ENCODE peak calls at places on chromosomes 7 and 10, in seven cellular contexts. G is trophoblast cell, I is OCI-LY7, L is H9, M is fibroblast of lung, H is hepatocyte, O is mammary epithelial cell. Q is an unnamed sample.

GRCh38 chr10:95818663-95819062 is 62.7 kb downstream of the ENTPD1 start:
- DNase-seq in I (no peak), L (no peak), O (peak), M (peak), G (no peak), H (no peak), Q (peak)

GRCh38 chr7:85021090-85021704 is 165.7 kb downstream of the SEMA3D start:
- DNase-seq in O (no peak), G (no peak), I (no peak), M (no peak), L (no peak), H (peak), Q (no peak)

GRCh38 chr10:95571390-95571789 is 10.2 kb upstream of the SORBS1 start:
- DNase-seq in G (no peak), O (no peak), I (no peak), M (no peak), H (no peak), L (no peak), Q (no peak)

GRCh38 chr10:78070726-78071125 is 37.1 kb downstream of the RPS24 start:
- DNase-seq in L (no peak), H (no peak), G (no peak), O (no peak), I (no peak), M (no peak), Q (no peak)

GRCh38 chr10:49134327-49134726 is 506 bp upstream of the FAM170B start:
- DNase-seq in O (no peak), M (no peak), H (no peak), G (no peak), L (peak), I (peak), Q (no peak)

GRCh38 chr7:88278881-88279280 is 27.8 kb downstream of the STEAP4 start:
- DNase-seq in I (no peak), L (no peak), M (peak), O (peak), H (no peak), G (peak), Q (no peak)

GRCh38 chr10:30639946-30640786 is 10.6 kb upstream of the LYZL2 start:
- DNase-seq in G (no peak), M (peak), O (peak), I (peak), H (peak), L (no peak), Q (peak)

GRCh38 chr10:124093076-124093773 is at the start of gene CHST15:
- DNase-seq in G (no peak), O (peak), M (peak), I (peak), L (peak), H (peak), Q (peak)

GRCh38 chr7:52940511-52940910 is 94.9 kb upstream of the POM121L12 start:
- DNase-seq in M (peak), L (no peak), I (no peak), O (no peak), H (no peak), G (no peak), Q (no peak)

GRCh38 chr10:128884061-128884425 is 583.0 kb upstream of the MGMT start:
- DNase-seq in H (no peak), I (no peak), O (no peak), L (no peak), M (no peak), G (no peak), Q (no peak)

GRCh38 chr7:112510032-112510742 is 29.4 kb downstream of the LSMEM1 start:
- DNase-seq in L (no peak), O (peak), M (peak), G (peak), H (no peak), I (no peak), Q (peak)

GRCh38 chr7:158657189-158657746 is 47.3 kb downstream of the NCAPG2 start:
- DNase-seq in H (no peak), M (no peak), O (no peak), G (no peak), L (no peak), I (peak), Q (no peak)

GRCh38 chr10:89262331-89263020 is 10.9 kb upstream of the LIPA start:
- DNase-seq in M (peak), I (no peak), G (peak), L (no peak), H (peak), O (peak), Q (no peak)

GRCh38 chr10:60175418-60175817 is 214.3 kb downstream of the ANK3 start:
- DNase-seq in H (peak), L (no peak), G (no peak), M (peak), I (no peak), O (no peak), Q (no peak)

GRCh38 chr7:40474790-40475680 is 340.2 kb downstream of the SUGCT start:
- DNase-seq in O (no peak), H (no peak), G (no peak), L (no peak), I (no peak), M (no peak), Q (no peak)

GRCh38 chr7:114789942-114790341 is 132.0 kb upstream of the MDFIC start:
- DNase-seq in M (peak), I (no peak), G (no peak), O (peak), H (no peak), L (no peak), Q (peak)

GRCh38 chr7:142413280-142414000 is 155.6 kb upstream of the PRSS58 start:
- DNase-seq in L (no peak), G (no peak), M (no peak), I (no peak), H (no peak), O (peak), Q (no peak)

GRCh38 chr7:38889872-38890432 is 19.0 kb downstream of the VPS41 start:
- DNase-seq in M (no peak), I (no peak), O (no peak), L (no peak), G (no peak), H (no peak), Q (no peak)

GRCh38 chr7:15725036-15725435 is 38.6 kb upstream of the MEOX2 start:
- DNase-seq in O (no peak), L (no peak), H (no peak), I (no peak), M (no peak), G (no peak), Q (no peak)

GRCh38 chr10:116371737-116372136 is 47.5 kb downstream of the CCDC172 start:
- DNase-seq in G (no peak), I (no peak), M (no peak), O (no peak), H (no peak), L (no peak), Q (no peak)

GRCh38 chr10:67520924-67521520 is 175.0 kb downstream of the CTNNA3 start:
- DNase-seq in I (peak), G (peak), L (peak), H (peak), O (peak), M (peak), Q (peak)

GRCh38 chr7:44853391-44853790 is 5.5 kb upstream of the H2AZ2 start:
- DNase-seq in M (no peak), I (no peak), G (peak), O (peak), L (no peak), H (no peak), Q (no peak)

GRCh38 chr7:125338110-125338509 is 408.5 kb upstream of the POT1 start:
- DNase-seq in O (no peak), L (no peak), M (no peak), I (no peak), G (no peak), H (no peak), Q (no peak)

GRCh38 chr7:5491251-5492044 is 67.8 kb upstream of the TNRC18 start:
- DNase-seq in H (no peak), M (no peak), I (no peak), O (no peak), L (no peak), G (no peak), Q (peak)

GRCh38 chr7:29970158-29970557 is 19.4 kb downstream of the SCRN1 start:
- DNase-seq in I (no peak), O (no peak), G (no peak), L (no peak), M (no peak), H (no peak), Q (no peak)

GRCh38 chr10:92829042-92829785 is 19.1 kb upstream of the EXOC6 start:
- DNase-seq in O (no peak), M (no peak), I (no peak), L (no peak), G (no peak), H (no peak), Q (no peak)

GRCh38 chr7:43430412-43430811 is 152.5 kb upstream of the STK17A start:
- DNase-seq in G (no peak), M (no peak), O (no peak), H (no peak), I (no peak), L (no peak), Q (no peak)

GRCh38 chr7:101537205-101537604 is 91.9 kb downstream of the MYL10 start:
- DNase-seq in I (no peak), G (no peak), H (no peak), O (no peak), M (peak), L (no peak), Q (peak)

GRCh38 chr10:5399332-5399731 is 5.3 kb downstream of the TUBAL3 start:
- DNase-seq in H (no peak), I (no peak), L (no peak), M (no peak), G (no peak), O (no peak), Q (no peak)

GRCh38 chr10:3433988-3434387 is 261.4 kb upstream of the PITRM1 start:
- DNase-seq in M (no peak), G (no peak), H (no peak), I (no peak), O (no peak), L (no peak), Q (no peak)

GRCh38 chr10:91788527-91788926 is 9.7 kb upstream of the TNKS2 start:
- DNase-seq in O (no peak), L (no peak), G (no peak), I (no peak), H (no peak), M (no peak), Q (no peak)
- H2AFZ ChIP-seq in O (peak), L (no peak), G (no peak), I (no peak), H (no peak), M (no peak), Q (no peak)

GRCh38 chr7:27918503-27918902 is 178.5 kb downstream of the TAX1BP1 start:
- DNase-seq in G (no peak), I (no peak), M (no peak), L (no peak), O (no peak), H (no peak), Q (no peak)

GRCh38 chr7:27917774-27918314 is 177.9 kb downstream of the TAX1BP1 start:
- DNase-seq in O (peak), M (peak), G (peak), I (peak), H (no peak), L (no peak), Q (no peak)

GRCh38 chr7:27922907-27923306 is 182.9 kb downstream of the TAX1BP1 start:
- DNase-seq in M (no peak), O (no peak), H (no peak), G (no peak), I (peak), L (no peak), Q (no peak)

GRCh38 chr7:27921081-27921836 is 181.3 kb downstream of the TAX1BP1 start:
- DNase-seq in H (peak), L (no peak), O (peak), G (peak), I (peak), M (peak), Q (no peak)

DNA sequence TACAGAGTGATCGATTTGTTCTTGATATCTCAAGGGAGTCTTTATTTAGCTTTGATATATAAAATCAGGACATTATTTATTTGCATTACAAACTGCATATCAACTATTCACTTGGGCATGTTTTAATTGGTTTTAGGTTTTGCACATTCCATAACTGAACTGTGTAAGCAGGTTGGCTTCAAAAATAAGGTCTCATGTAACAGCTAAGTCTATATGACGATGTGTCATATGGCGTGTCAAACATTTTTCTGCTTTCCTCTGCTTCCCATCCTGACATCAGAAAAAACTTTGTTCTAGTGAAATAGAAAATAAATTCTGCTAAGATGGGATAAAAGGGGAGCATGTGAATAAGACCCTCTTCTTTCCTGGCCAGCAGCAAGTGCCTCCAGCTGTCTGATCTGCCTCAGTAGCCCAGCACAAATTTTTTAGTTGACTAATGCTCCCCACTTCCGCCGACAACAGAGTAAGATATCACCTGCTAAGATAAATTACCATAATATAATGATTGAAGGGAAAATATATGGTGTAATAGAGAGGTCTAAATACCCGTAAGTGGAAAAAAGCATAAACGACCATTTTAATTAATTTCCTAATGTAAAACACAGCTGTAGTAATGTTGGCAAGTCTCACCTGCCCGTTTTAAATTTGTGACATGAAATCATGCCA is 180.5 kb downstream of the TAX1BP1 start:
- DNase-seq in I (peak), G (no peak), O (no peak), M (no peak), L (no peak), H (no peak), Q (no peak)
- H2AFZ ChIP-seq in I (no peak), G (no peak), O (no peak), M (no peak), L (no peak), H (no peak), Q (no peak)

GRCh38 chr7:36048141-36048901 is 104.7 kb upstream of the EEPD1 start:
- DNase-seq in M (peak), L (no peak), G (peak), H (no peak), I (no peak), O (peak), Q (peak)
- H2AFZ ChIP-seq in M (no peak), L (no peak), G (no peak), H (no peak), I (no peak), O (no peak), Q (peak)

DNA sequence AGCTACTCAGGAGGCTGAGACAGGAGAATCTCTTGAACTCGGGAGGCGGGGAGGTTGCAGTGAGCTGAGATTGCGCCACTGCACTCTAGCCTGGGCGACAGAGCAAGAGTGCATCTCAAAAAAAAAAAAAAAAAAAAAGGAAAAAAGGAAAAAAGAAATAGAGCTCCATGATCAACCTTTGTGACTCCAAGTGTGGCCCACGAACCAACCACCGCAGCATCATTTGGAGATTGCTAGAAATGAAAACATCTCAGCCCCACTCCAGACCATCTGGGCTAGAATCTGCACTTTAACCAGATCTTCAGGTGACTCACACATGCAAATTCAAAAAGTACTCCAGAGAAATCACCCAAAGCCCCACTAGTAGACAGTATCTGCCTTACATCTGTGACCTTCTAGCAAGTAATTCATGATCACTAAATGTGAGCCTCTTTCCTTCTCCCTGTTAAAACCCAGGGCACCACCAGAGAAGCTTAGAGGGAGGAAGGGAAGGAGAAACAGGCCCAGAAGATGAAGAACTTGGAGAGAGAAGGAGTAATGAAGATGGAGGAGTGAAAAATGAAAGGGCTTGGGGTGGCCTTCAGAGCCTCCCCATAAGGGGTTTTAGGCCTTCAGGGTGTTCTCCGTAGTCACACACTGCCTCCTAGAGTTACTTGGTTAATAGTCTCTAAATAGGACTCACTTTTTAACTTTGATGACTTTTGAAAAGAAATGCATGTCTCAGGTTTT is 94.1 kb downstream of the SLC37A3 start:
- DNase-seq in L (no peak), G (no peak), H (no peak), I (peak), O (peak), M (peak), Q (no peak)
- H2AFZ ChIP-seq in L (no peak), G (no peak), H (no peak), I (no peak), O (no peak), M (no peak), Q (peak)